ENCODE peak calls at places on chromosomes 13 and 19, in nine cellular contexts. V, C, G, O, Y, I, F, N and D are unnamed samples. For H3K4me1 and H3K36me3, the result is how much of the 10 kb centered on the place peaks cover.

GRCh38 chr13:111943229-111943795 is 123.6 kb upstream of the SOX1 start:
- DNase-seq in V (no peak), C (no peak), G (no peak), O (no peak), Y (no peak), I (no peak), F (no peak), N (no peak), D (no peak)

GRCh38 chr19:56142897-56143434 is 1.9 kb downstream of the ZNF444 start:
- DNase-seq in V (no peak), C (no peak), G (no peak), O (no peak), Y (no peak), I (no peak), F (no peak), N (no peak), D (no peak)

GRCh38 chr13:96984061-96984508 is 10.2 kb downstream of the OXGR1 start:
- DNase-seq in V (peak), C (peak), G (peak), O (no peak), Y (peak), I (no peak), F (peak), N (peak), D (peak)

GRCh38 chr13:99416411-99417121 is 84.7 kb upstream of the TM9SF2 start:
- DNase-seq in V (no peak), C (no peak), G (no peak), O (no peak), Y (no peak), I (peak), F (peak), N (no peak), D (no peak)

GRCh38 chr13:51590966-51591627 is 6.8 kb downstream of the WDFY2 start:
- DNase-seq in V (no peak), C (no peak), G (peak), O (no peak), Y (no peak), I (no peak), F (no peak), N (peak), D (no peak)

GRCh38 chr19:15448014-15448777 is 1.6 kb downstream of the WIZ start:
- DNase-seq in V (no peak), C (no peak), G (no peak), O (no peak), Y (no peak), I (peak), F (no peak), N (peak), D (no peak)

GRCh38 chr13:73803997-73804396 is 330.2 kb downstream of the KLF12 start:
- DNase-seq in V (no peak), C (no peak), G (peak), O (no peak), Y (no peak), I (no peak), F (no peak), N (no peak), D (no peak)

GRCh38 chr19:19602136-19602712 is 16.3 kb downstream of the PBX4 start:
- DNase-seq in V (no peak), C (no peak), G (no peak), O (no peak), Y (no peak), I (no peak), F (no peak), N (no peak), D (peak)

GRCh38 chr19:2726904-2727639 is 5.9 kb upstream of the DIRAS1 start:
- DNase-seq in V (no peak), C (no peak), G (no peak), O (no peak), Y (peak), I (no peak), F (no peak), N (no peak), D (no peak)

GRCh38 chr13:29562762-29563161 is 32.7 kb downstream of the SLC7A1 start:
- DNase-seq in V (peak), C (no peak), G (no peak), O (no peak), Y (no peak), I (no peak), F (no peak), N (no peak), D (no peak)

GRCh38 chr13:102693781-102694180 is 1.1 kb downstream of the METTL21C start:
- DNase-seq in V (no peak), C (no peak), G (no peak), O (no peak), Y (no peak), I (no peak), F (no peak), N (no peak), D (no peak)

GRCh38 chr13:105774739-105775460 is 760.6 kb downstream of the EFNB2 start:
- DNase-seq in V (peak), C (no peak), G (no peak), O (no peak), Y (peak), I (no peak), F (no peak), N (no peak), D (no peak)

GRCh38 chr13:95477187-95477586 is 75.3 kb upstream of the CLDN10 start:
- DNase-seq in V (no peak), C (no peak), G (no peak), O (no peak), Y (no peak), I (no peak), F (no peak), N (peak), D (no peak)

GRCh38 chr19:23999821-24000610 is 85.3 kb downstream of the ZNF726 start:
- DNase-seq in V (no peak), C (no peak), G (peak), O (no peak), Y (no peak), I (no peak), F (no peak), N (no peak), D (no peak)

GRCh38 chr13:110568649-110569048 is 7.1 kb upstream of the RAB20 start:
- DNase-seq in V (no peak), C (no peak), G (no peak), O (no peak), Y (no peak), I (no peak), F (no peak), N (no peak), D (no peak)
- H3K4me1 ChIP-seq in V (under half), C (under half), G (under half), O (under half), Y (under half), I (under half), F (under half), N (under half), D (under half)

GRCh38 chr19:39174142-39174541 is 22.6 kb upstream of the NCCRP1 start:
- DNase-seq in V (no peak), C (no peak), G (no peak), O (no peak), Y (no peak), I (no peak), F (no peak), N (no peak), D (no peak)
- H3K36me3 ChIP-seq in V (under half), C (under half), G (under half), O (under half), Y (under half), I (under half), F (under half), N (half or more), D (under half)

GRCh38 chr13:60210510-60211065 is 46.9 kb upstream of the DIAPH3 start:
- DNase-seq in V (no peak), C (no peak), G (no peak), O (no peak), Y (no peak), I (no peak), F (no peak), N (no peak), D (no peak)

GRCh38 chr13:60214213-60215079 is 50.7 kb upstream of the DIAPH3 start:
- DNase-seq in V (no peak), C (no peak), G (no peak), O (no peak), Y (no peak), I (no peak), F (no peak), N (no peak), D (no peak)

GRCh38 chr13:60213236-60213746 is 49.6 kb upstream of the DIAPH3 start:
- DNase-seq in V (no peak), C (no peak), G (no peak), O (no peak), Y (no peak), I (no peak), F (no peak), N (no peak), D (no peak)

DNA sequence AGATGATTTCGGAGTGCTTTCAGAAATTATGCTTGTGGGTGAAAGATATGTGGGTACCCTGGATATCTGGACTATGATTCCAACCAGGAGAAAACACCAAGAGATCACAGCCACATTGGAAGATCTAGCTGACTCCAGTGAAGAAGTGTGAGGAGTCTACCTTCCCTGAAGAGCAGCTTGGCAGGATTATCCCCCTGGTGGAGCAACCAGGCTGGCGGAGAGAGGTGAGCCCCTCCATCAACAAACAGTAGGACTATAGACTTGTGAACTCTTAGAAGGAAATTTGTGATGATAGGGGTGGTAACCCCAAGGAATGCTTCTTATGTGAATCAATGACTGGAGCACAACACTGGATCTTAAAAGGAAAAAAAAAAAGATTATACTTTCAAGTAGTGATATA is 47.8 kb upstream of the DIAPH3 start:
- DNase-seq in V (peak), C (no peak), G (no peak), O (no peak), Y (no peak), I (no peak), F (no peak), N (no peak), D (no peak)
- TF ChIP-seq CTCF in V (peak), C (no peak), G (no peak), O (no peak), Y (peak), I (no peak), F (no peak), N (no peak), D (no peak)

DNA sequence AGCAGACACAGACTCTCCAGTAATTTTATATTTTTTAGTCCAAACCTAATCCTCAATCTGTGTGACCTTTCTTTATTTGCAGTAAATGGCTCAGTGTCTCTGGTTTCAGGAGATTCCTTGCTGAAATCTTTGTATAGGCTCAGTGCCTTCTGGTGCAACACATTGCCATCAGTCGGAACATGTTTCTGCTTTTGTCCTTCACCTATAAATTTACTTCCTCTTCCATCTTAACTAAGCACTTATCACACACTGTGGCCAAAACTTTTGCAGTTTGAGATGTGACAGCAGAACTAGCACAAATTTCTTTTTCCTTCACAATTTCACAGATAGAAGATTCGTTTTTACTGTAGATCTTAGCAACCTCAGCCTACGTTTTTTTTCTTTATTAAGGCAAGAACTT is 44.1 kb downstream of the NDFIP2 start:
- DNase-seq in V (no peak), C (no peak), G (no peak), O (no peak), Y (no peak), I (no peak), F (no peak), N (no peak), D (no peak)
- H3K4me1 ChIP-seq in V (under half), C (under half), G (under half), O (under half), Y (under half), I (under half), F (under half), N (under half), D (under half)

DNA sequence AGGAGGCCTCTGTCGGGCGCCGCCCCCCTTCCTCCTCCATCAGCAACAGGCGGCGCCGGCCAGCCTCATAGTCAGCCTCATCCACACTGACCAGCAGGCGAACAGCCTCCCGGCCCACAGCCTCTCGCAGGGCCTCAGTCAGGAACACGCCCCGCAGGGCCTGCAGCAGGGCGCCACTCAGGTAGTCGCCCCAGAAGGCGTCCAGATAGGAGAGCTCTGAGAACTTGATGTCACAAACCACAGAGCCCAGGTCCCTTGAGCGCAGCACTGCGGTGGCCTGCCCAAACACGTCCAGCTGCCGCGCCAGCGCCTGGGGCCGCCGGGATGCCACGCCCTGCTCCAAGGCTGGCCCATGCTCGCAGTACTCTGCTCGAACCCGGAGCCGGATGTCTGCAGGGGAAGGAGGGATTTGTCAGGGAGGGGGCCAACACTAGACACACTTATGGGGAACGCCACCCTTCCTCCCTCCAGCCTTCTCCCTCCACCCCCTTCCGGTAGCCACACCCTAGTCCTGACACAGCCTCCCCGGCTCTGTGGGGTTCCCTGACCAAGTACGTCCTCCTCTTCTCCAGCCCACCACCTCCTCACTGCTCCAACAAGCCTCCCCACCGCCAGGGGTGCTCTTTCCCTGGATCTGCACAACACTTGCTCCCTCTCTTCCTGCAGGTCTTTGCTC is 17.9 kb downstream of the DEDD2 start:
- DNase-seq in V (peak), C (peak), G (peak), O (no peak), Y (no peak), I (peak), F (no peak), N (peak), D (peak)
- H3K36me3 ChIP-seq in V (under half), C (under half), G (under half), O (under half), Y (under half), I (under half), F (under half), N (half or more), D (under half)

DNA sequence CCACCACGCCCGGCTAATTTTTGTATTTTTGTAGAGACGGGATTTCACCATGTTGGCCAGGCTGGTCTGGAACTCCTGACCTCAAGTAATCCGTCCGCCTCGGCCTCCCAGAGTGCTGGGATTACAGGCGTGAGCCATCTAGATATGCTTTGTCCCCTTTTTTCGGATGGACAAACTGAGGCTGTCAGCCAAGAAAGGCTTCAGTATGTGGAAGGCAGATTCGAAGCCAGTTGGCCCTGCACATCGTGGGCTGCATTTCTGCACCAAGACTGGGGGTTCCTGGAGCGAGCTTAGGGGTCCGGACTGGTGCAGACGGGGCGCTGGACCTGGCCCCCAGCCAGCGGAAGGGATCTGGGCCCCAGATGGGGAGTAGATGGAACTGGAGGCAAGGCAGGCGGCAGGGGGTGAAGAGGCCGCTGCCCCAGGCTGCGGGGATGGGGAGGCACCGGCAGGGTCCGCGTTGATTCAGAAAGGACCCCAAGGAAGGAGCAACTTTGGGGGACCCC is 9.7 kb upstream of the JUND start:
- DNase-seq in V (no peak), C (no peak), G (no peak), O (no peak), Y (no peak), I (no peak), F (no peak), N (peak), D (peak)
- TF ChIP-seq CTCF in V (no peak), C (no peak), G (no peak), O (no peak), Y (no peak), I (no peak), F (no peak), N (no peak), D (no peak)

DNA sequence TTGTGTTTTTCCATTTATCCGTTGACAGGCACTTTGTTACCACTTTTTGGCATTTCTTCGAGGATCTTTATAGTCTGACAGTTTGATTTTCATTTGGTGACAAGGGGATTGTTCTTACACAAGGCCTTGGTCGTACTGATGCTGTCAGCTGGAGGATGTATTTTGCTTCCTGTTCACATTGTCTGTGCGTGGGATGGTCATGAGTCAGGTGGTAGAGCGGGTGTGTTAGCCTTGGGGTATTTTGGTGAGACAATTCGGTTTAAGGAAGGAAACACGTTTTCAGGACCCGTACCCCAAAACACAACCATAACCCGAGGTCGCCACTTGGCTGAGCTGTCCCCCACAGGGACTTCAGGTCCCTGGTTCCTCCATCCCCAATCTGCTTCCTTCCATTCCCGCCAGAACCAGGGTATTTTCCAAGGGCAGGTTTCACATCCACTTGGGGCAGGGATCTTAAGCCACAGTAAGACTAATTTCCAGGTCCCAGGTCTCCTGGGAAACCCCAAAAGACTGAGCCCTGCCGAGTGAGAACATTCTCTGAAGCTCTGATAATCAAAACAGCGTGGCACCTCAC is 15.0 kb downstream of the MYO9B start:
- DNase-seq in V (no peak), C (no peak), G (peak), O (no peak), Y (no peak), I (no peak), F (no peak), N (no peak), D (no peak)
- H3K4me1 ChIP-seq in V (under half), C (under half), G (under half), O (half or more), Y (under half), I (under half), F (under half), N (under half), D (under half)